ENCODE peak calls at places on chromosomes 1 and 21, in seven cellular contexts. One of them, this sample, is unnamed.

GRCh38 chr1:49297783-49298182 is 521.1 kb upstream of the BEND5 start:
- DNase-seq in GM10248: no peak
- DNase-seq in fibroblast of villous mesenchyme: no peak
- DNase-seq in mesothelial cell of epicardium: no peak
- DNase-seq in Calu3: no peak
- DNase-seq in GM13976: no peak
- DNase-seq in RWPE1: no peak
- DNase-seq in this sample: no peak

GRCh38 chr1:39129514-39129913 is 75.0 kb upstream of the MACF1 start:
- DNase-seq in mesothelial cell of epicardium: no peak
- DNase-seq in GM13976: peak; percentile 35
- DNase-seq in Calu3: peak; percentile 13
- DNase-seq in RWPE1: no peak
- DNase-seq in fibroblast of villous mesenchyme: no peak
- DNase-seq in GM10248: no peak
- DNase-seq in this sample: peak; percentile 13

GRCh38 chr21:26199471-26199870 is 28.9 kb upstream of the APP start:
- DNase-seq in fibroblast of villous mesenchyme: peak; percentile 71
- DNase-seq in mesothelial cell of epicardium: no peak
- DNase-seq in GM10248: no peak
- DNase-seq in Calu3: no peak
- DNase-seq in RWPE1: peak; percentile 68
- DNase-seq in GM13976: no peak
- DNase-seq in this sample: no peak

GRCh38 chr1:239308701-239309333 is 77.6 kb upstream of the CHRM3 start:
- DNase-seq in GM13976: peak; percentile 4
- DNase-seq in RWPE1: peak; percentile 33
- DNase-seq in mesothelial cell of epicardium: peak; percentile 50
- DNase-seq in Calu3: peak; percentile 7
- DNase-seq in GM10248: no peak
- DNase-seq in fibroblast of villous mesenchyme: no peak
- DNase-seq in this sample: peak; percentile 58

GRCh38 chr1:173190101-173190895 is 16.8 kb downstream of the TNFSF4 start:
- DNase-seq in mesothelial cell of epicardium: no peak
- DNase-seq in RWPE1: peak; percentile 72
- DNase-seq in Calu3: peak; percentile 87
- DNase-seq in GM10248: no peak
- DNase-seq in GM13976: no peak
- DNase-seq in fibroblast of villous mesenchyme: peak; percentile 78
- DNase-seq in this sample: peak; percentile 16

GRCh38 chr1:151619489-151620093 is 7.7 kb downstream of the SNX27 start:
- DNase-seq in fibroblast of villous mesenchyme: peak; percentile 85
- DNase-seq in Calu3: no peak
- DNase-seq in RWPE1: no peak
- DNase-seq in mesothelial cell of epicardium: no peak
- DNase-seq in GM10248: no peak
- DNase-seq in GM13976: no peak
- DNase-seq in this sample: no peak

GRCh38 chr1:116008651-116009380 is 32.5 kb downstream of the SLC22A15 start:
- DNase-seq in mesothelial cell of epicardium: no peak
- DNase-seq in fibroblast of villous mesenchyme: no peak
- DNase-seq in GM10248: no peak
- DNase-seq in GM13976: no peak
- DNase-seq in Calu3: no peak
- DNase-seq in RWPE1: no peak
- DNase-seq in this sample: no peak

GRCh38 chr1:41048540-41048939 is 27.0 kb upstream of the SLFNL1 start:
- DNase-seq in GM10248: no peak
- DNase-seq in fibroblast of villous mesenchyme: no peak
- DNase-seq in Calu3: no peak
- DNase-seq in GM13976: no peak
- DNase-seq in RWPE1: no peak
- DNase-seq in mesothelial cell of epicardium: no peak
- DNase-seq in this sample: no peak

GRCh38 chr1:230744382-230744781 is 2.8 kb upstream of the CAPN9 start:
- DNase-seq in RWPE1: no peak
- DNase-seq in fibroblast of villous mesenchyme: peak; percentile 50
- DNase-seq in mesothelial cell of epicardium: no peak
- DNase-seq in Calu3: no peak
- DNase-seq in GM10248: no peak
- DNase-seq in GM13976: no peak
- DNase-seq in this sample: no peak

GRCh38 chr1:10419351-10419750 is 10.9 kb upstream of the CENPS start:
- DNase-seq in RWPE1: no peak
- DNase-seq in Calu3: no peak
- DNase-seq in GM10248: no peak
- DNase-seq in mesothelial cell of epicardium: no peak
- DNase-seq in GM13976: no peak
- DNase-seq in fibroblast of villous mesenchyme: no peak
- DNase-seq in this sample: no peak

DNA sequence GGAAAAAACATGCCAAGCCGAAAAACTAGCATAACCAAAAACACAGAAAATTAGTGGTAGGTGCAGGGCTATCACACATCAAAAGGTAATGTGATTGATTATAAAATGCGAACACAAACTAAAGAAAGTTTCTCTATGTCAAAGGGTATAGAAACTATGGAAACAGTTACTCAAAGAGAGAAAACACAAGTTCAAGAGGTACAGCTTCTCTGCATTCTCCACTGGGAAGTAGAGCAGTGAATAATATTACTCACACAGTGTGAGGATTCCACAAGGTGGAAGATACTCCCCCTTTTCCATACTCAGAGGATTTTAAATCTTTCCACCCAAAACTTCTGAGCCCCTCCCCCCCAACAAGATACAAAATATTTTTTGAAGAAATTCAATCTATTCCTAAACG is 18.6 kb downstream of the AKT3 start:
- DNase-seq in fibroblast of villous mesenchyme: no peak
- DNase-seq in mesothelial cell of epicardium: no peak
- DNase-seq in GM10248: no peak
- DNase-seq in GM13976: no peak
- DNase-seq in Calu3: no peak
- DNase-seq in RWPE1: no peak
- DNase-seq in this sample: no peak
- TF ChIP-seq CTCF in fibroblast of villous mesenchyme: no peak
- TF ChIP-seq CTCF in mesothelial cell of epicardium: no peak
- TF ChIP-seq CTCF in GM10248: no peak
- TF ChIP-seq CTCF in GM13976: no peak
- TF ChIP-seq CTCF in Calu3: no peak
- TF ChIP-seq CTCF in RWPE1: no peak
- TF ChIP-seq CTCF in this sample: no peak

DNA sequence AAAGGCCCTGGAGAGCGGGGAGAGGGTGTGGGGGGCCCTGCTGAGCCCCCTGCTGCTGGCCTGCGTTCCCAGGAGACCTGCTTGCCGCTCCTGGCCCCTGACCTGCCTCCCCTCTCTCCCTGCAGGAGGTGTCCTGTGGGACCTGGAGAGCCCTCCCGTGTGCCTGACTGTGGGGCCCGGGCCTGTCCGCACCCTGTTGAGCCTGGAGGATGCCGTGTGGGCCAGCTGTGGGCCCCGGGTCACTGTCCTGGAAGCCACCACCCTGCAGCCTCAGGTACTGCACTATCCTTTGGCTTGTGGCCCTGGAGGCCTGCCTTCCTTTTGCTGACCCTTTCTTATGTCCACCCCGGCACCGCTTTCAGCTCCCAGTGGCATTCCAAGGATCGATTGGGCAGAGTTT is 90.8 kb upstream of the ACTL8 start:
- DNase-seq in RWPE1: no peak
- DNase-seq in fibroblast of villous mesenchyme: no peak
- DNase-seq in GM10248: no peak
- DNase-seq in GM13976: no peak
- DNase-seq in Calu3: no peak
- DNase-seq in mesothelial cell of epicardium: no peak
- DNase-seq in this sample: no peak
- TF ChIP-seq CTCF in RWPE1: no peak
- TF ChIP-seq CTCF in fibroblast of villous mesenchyme: no peak
- TF ChIP-seq CTCF in GM10248: no peak
- TF ChIP-seq CTCF in GM13976: no peak
- TF ChIP-seq CTCF in Calu3: no peak
- TF ChIP-seq CTCF in mesothelial cell of epicardium: no peak
- TF ChIP-seq CTCF in this sample: no peak

DNA sequence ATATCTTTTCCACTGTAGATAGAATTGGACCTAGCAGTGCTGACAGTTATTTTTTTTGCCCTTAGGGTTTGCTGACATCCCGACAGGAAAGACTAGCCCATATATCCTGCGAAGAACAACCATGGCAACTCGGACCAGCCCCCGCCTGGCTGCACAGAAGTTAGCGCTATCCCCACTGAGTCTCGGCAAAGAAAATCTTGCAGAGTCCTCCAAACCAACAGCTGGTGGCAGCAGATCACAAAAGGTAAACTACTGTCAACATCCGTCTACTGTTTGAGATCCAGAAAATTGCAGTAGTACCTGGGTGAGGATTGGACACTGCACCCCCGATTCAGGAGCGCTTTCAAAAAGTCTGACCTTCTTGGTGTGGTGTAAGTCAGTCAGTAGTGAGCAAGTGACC is 55.8 kb downstream of the CENPF start:
- DNase-seq in RWPE1: no peak
- DNase-seq in mesothelial cell of epicardium: peak; percentile 41
- DNase-seq in fibroblast of villous mesenchyme: peak; percentile 32
- DNase-seq in Calu3: peak; percentile 7
- DNase-seq in GM13976: no peak
- DNase-seq in GM10248: no peak
- DNase-seq in this sample: no peak
- TF ChIP-seq CTCF in RWPE1: peak; percentile 38
- TF ChIP-seq CTCF in mesothelial cell of epicardium: no peak
- TF ChIP-seq CTCF in fibroblast of villous mesenchyme: peak; percentile 47
- TF ChIP-seq CTCF in Calu3: no peak
- TF ChIP-seq CTCF in GM13976: no peak
- TF ChIP-seq CTCF in GM10248: no peak
- TF ChIP-seq CTCF in this sample: no peak

GRCh38 chr1:180502361-180503273 is at the start of gene ACBD6:
- DNase-seq in fibroblast of villous mesenchyme: peak; percentile 85
- DNase-seq in RWPE1: peak; percentile 87
- DNase-seq in GM10248: peak; percentile 89
- DNase-seq in Calu3: peak; percentile 92
- DNase-seq in mesothelial cell of epicardium: peak; percentile 88
- DNase-seq in GM13976: peak; percentile 91
- DNase-seq in this sample: peak; percentile 92
- TF ChIP-seq CTCF in fibroblast of villous mesenchyme: no peak
- TF ChIP-seq CTCF in RWPE1: no peak
- TF ChIP-seq CTCF in GM10248: no peak
- TF ChIP-seq CTCF in Calu3: no peak
- TF ChIP-seq CTCF in mesothelial cell of epicardium: no peak
- TF ChIP-seq CTCF in GM13976: no peak
- TF ChIP-seq CTCF in this sample: no peak

GRCh38 chr1:214446772-214447556 is 104.4 kb downstream of the PTPN14 start:
- DNase-seq in mesothelial cell of epicardium: no peak
- DNase-seq in GM13976: no peak
- DNase-seq in GM10248: no peak
- DNase-seq in RWPE1: peak; percentile 98
- DNase-seq in Calu3: peak; percentile 88
- DNase-seq in fibroblast of villous mesenchyme: peak; percentile 89
- DNase-seq in this sample: no peak

GRCh38 chr1:214448536-214448935 is 102.9 kb downstream of the PTPN14 start:
- DNase-seq in GM10248: no peak
- DNase-seq in RWPE1: no peak
- DNase-seq in fibroblast of villous mesenchyme: no peak
- DNase-seq in mesothelial cell of epicardium: no peak
- DNase-seq in Calu3: no peak
- DNase-seq in GM13976: no peak
- DNase-seq in this sample: no peak

GRCh38 chr1:214449371-214449770 is 102.0 kb downstream of the PTPN14 start:
- DNase-seq in Calu3: peak; percentile 59
- DNase-seq in GM10248: no peak
- DNase-seq in fibroblast of villous mesenchyme: no peak
- DNase-seq in GM13976: no peak
- DNase-seq in RWPE1: no peak
- DNase-seq in mesothelial cell of epicardium: no peak
- DNase-seq in this sample: no peak

GRCh38 chr1:214445846-214446614 is 105.4 kb downstream of the PTPN14 start:
- DNase-seq in Calu3: no peak
- DNase-seq in mesothelial cell of epicardium: no peak
- DNase-seq in RWPE1: peak; percentile 71
- DNase-seq in GM13976: no peak
- DNase-seq in fibroblast of villous mesenchyme: peak; percentile 96
- DNase-seq in GM10248: no peak
- DNase-seq in this sample: no peak

DNA sequence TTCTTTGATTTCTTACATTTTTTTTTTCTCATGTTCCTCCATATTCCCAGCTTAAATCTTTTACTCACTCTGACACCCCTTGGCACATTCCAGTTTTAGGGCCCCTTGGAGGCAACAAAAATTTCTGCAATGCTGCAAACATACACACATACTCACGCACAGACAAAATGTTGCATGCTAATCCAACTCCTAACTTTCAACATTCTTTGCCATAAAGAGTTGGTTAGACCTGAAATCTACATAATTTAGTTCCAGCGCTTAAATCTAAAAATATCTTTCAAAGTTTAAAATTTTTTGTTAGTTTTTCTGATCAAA is 103.9 kb downstream of the PTPN14 start:
- DNase-seq in RWPE1: no peak
- DNase-seq in Calu3: no peak
- DNase-seq in mesothelial cell of epicardium: no peak
- DNase-seq in fibroblast of villous mesenchyme: peak; percentile 38
- DNase-seq in GM10248: no peak
- DNase-seq in GM13976: no peak
- DNase-seq in this sample: no peak
- TF ChIP-seq CTCF in RWPE1: no peak
- TF ChIP-seq CTCF in Calu3: no peak
- TF ChIP-seq CTCF in mesothelial cell of epicardium: no peak
- TF ChIP-seq CTCF in fibroblast of villous mesenchyme: no peak
- TF ChIP-seq CTCF in GM10248: no peak
- TF ChIP-seq CTCF in GM13976: no peak
- TF ChIP-seq CTCF in this sample: no peak

GRCh38 chr1:234309598-234310459 is 63.4 kb upstream of the COA6 start:
- DNase-seq in fibroblast of villous mesenchyme: peak; percentile 45
- DNase-seq in mesothelial cell of epicardium: peak; percentile 72
- DNase-seq in GM13976: peak; percentile 86
- DNase-seq in GM10248: peak; percentile 87
- DNase-seq in Calu3: peak; percentile 81
- DNase-seq in RWPE1: peak; percentile 79
- DNase-seq in this sample: peak; percentile 84

GRCh38 chr1:234310460-234310817 is 62.8 kb upstream of the COA6 start:
- DNase-seq in GM10248: no peak
- DNase-seq in GM13976: no peak
- DNase-seq in RWPE1: no peak
- DNase-seq in fibroblast of villous mesenchyme: no peak
- DNase-seq in Calu3: no peak
- DNase-seq in mesothelial cell of epicardium: no peak
- DNase-seq in this sample: no peak

GRCh38 chr1:234313171-234313570 is 60.1 kb upstream of the COA6 start:
- DNase-seq in GM10248: no peak
- DNase-seq in RWPE1: no peak
- DNase-seq in GM13976: no peak
- DNase-seq in Calu3: no peak
- DNase-seq in fibroblast of villous mesenchyme: no peak
- DNase-seq in mesothelial cell of epicardium: no peak
- DNase-seq in this sample: no peak

GRCh38 chr1:234311414-234311813 is 61.8 kb upstream of the COA6 start:
- DNase-seq in RWPE1: peak; percentile 48
- DNase-seq in mesothelial cell of epicardium: no peak
- DNase-seq in GM10248: no peak
- DNase-seq in fibroblast of villous mesenchyme: no peak
- DNase-seq in GM13976: no peak
- DNase-seq in Calu3: no peak
- DNase-seq in this sample: no peak

DNA sequence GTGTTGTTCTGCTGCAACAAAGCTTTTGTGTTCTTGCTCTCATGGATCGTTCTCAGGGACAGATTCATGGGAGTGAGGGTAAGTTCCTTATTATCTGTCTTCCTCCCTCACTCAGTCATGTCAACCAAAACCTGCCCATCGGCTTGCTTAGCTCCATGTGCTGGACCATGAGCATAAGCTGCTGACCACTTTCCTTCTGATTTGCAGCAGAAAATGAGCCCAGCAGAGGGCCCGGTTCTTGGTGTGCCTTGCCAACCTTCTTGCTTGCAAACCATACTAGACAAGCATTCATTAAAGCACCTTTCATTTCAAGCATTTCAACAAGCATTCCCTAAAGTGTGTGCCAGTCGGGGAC is 64.0 kb upstream of the COA6 start:
- DNase-seq in Calu3: no peak
- DNase-seq in mesothelial cell of epicardium: no peak
- DNase-seq in GM10248: no peak
- DNase-seq in RWPE1: no peak
- DNase-seq in fibroblast of villous mesenchyme: no peak
- DNase-seq in GM13976: no peak
- DNase-seq in this sample: no peak
- TF ChIP-seq CTCF in Calu3: no peak
- TF ChIP-seq CTCF in mesothelial cell of epicardium: no peak
- TF ChIP-seq CTCF in GM10248: no peak
- TF ChIP-seq CTCF in RWPE1: no peak
- TF ChIP-seq CTCF in fibroblast of villous mesenchyme: no peak
- TF ChIP-seq CTCF in GM13976: no peak
- TF ChIP-seq CTCF in this sample: no peak

This sample was measured in activated CD8-positive, alpha-beta T cell treated with anti-CD3 and anti-CD28 coated beads for 36 hours.